ENCODE peak calls at places on chromosomes 6 and 20, in six cellular contexts. S is pancreas; A is kidney; T is right cardiac atrium; W is CD4-positive, alpha-beta memory T cell; Q is adrenal gland. M is an unnamed sample.

GRCh38 chr6:45609141-45609638 is 231.5 kb upstream of the SUPT3H start:
- DNase-seq in S (no peak), A (no peak), T (no peak), W (no peak), Q (no peak), M (no peak)

GRCh38 chr6:128410584-128410983 is 109.8 kb downstream of the PTPRK start:
- DNase-seq in S (no peak), A (no peak), T (no peak), W (no peak), Q (no peak), M (no peak)

GRCh38 chr6:139904158-139904533 is 529.7 kb upstream of the CITED2 start:
- DNase-seq in S (no peak), A (no peak), T (no peak), W (no peak), Q (no peak), M (no peak)

GRCh38 chr6:77987035-77987384 is 334.2 kb downstream of the MEI4 start:
- DNase-seq in S (no peak), A (no peak), T (no peak), W (no peak), Q (no peak), M (no peak)

GRCh38 chr6:105459049-105459448 is 56.2 kb upstream of the PREP start:
- DNase-seq in S (no peak), A (no peak), T (no peak), W (no peak), Q (no peak), M (no peak)

GRCh38 chr6:109073344-109074235 is 21.1 kb downstream of the SESN1 start:
- DNase-seq in S (no peak), A (no peak), T (no peak), W (peak; percentile 67), Q (peak; percentile 60), M (peak; percentile 74)

GRCh38 chr6:168050225-168050796 is 28.7 kb downstream of the FRMD1 start:
- DNase-seq in S (no peak), A (peak; percentile 70), T (no peak), W (no peak), Q (no peak), M (no peak)

GRCh38 chr6:167056370-167056769 is 57.2 kb downstream of the CEP43 start:
- DNase-seq in S (no peak), A (no peak), T (no peak), W (peak; percentile 84), Q (no peak), M (no peak)

GRCh38 chr20:53842301-53843099 is 227.9 kb downstream of the BCAS1 start:
- DNase-seq in S (no peak), A (no peak), T (no peak), W (peak; percentile 76), Q (no peak), M (no peak)

GRCh38 chr6:20334334-20334733 is 67.3 kb upstream of the E2F3 start:
- DNase-seq in S (no peak), A (no peak), T (peak; percentile 39), W (no peak), Q (no peak), M (no peak)

GRCh38 chr6:79544299-79544927 is 7.2 kb upstream of the LCA5 start:
- DNase-seq in S (no peak), A (no peak), T (no peak), W (no peak), Q (no peak), M (no peak)

GRCh38 chr20:45407067-45407745 is 883 bp upstream of the DBNDD2 start:
- DNase-seq in S (peak; percentile 84), A (no peak), T (peak; percentile 69), W (peak; percentile 45), Q (peak; percentile 49), M (peak; percentile 36)

GRCh38 chr6:160265869-160266476 is 7.4 kb upstream of the SLC22A2 start:
- DNase-seq in S (no peak), A (no peak), T (no peak), W (no peak), Q (no peak), M (no peak)

GRCh38 chr6:155126727-155127439 is 131.8 kb downstream of the TIAM2 start:
- DNase-seq in S (no peak), A (no peak), T (peak; percentile 22), W (no peak), Q (peak; percentile 73), M (no peak)

GRCh38 chr6:165580139-165580538 is 82.9 kb downstream of the PDE10A start:
- DNase-seq in S (no peak), A (no peak), T (no peak), W (no peak), Q (no peak), M (no peak)

GRCh38 chr6:94683409-94683808 is 893.9 kb upstream of the MANEA start:
- DNase-seq in S (no peak), A (no peak), T (no peak), W (no peak), Q (no peak), M (no peak)

GRCh38 chr6:93721386-93722048 is 302.2 kb upstream of the EPHA7 start:
- DNase-seq in S (no peak), A (no peak), T (no peak), W (no peak), Q (no peak), M (peak; percentile 2)

GRCh38 chr6:56954389-56955170 is at the start of gene BEND6:
- DNase-seq in S (peak; percentile 60), A (peak; percentile 80), T (peak; percentile 45), W (peak; percentile 40), Q (peak; percentile 43), M (peak; percentile 48)

GRCh38 chr6:32204268-32204715 is 11.8 kb upstream of the GPSM3 start:
- DNase-seq in S (no peak), A (no peak), T (no peak), W (no peak), Q (no peak), M (no peak)

GRCh38 chr6:152170702-152171667 is 363.5 kb downstream of the ESR1 start:
- DNase-seq in S (no peak), A (no peak), T (no peak), W (peak; percentile 85), Q (no peak), M (peak; percentile 32)

M was measured in T47D.